ENCODE peak calls at places on chromosomes 3 and 15, in seven cellular contexts. J is left ventricle myocardium inferior; V is stimulated activated CD4-positive, alpha-beta T cell treated with anti-CD3 and anti-CD28 coated beads, TNF-alpha, amount 100 ng/mL, for 1 hour; E is cardiac fibroblast; P is activated CD4-positive, alpha-beta T cell treated with anti-CD3 and anti-CD28 coated beads, Interleukin-2, amount 50 U/mL, for 1 hour; I is left ventricle myocardium superior; W is Peyer's patch. R is an unnamed sample.

GRCh38 chr15:45048784-45049631 is 26.0 kb downstream of the SORD start:
- DNase-seq in W (peak; percentile 69), J (no peak), V (no peak), P (no peak), E (peak; percentile 87), I (no peak), R (no peak)

GRCh38 chr3:39147711-39148115 is 5.7 kb downstream of the CSRNP1 start:
- DNase-seq in P (peak; percentile 21), E (peak; percentile 69), V (no peak), W (peak; percentile 81), I (no peak), J (no peak), R (no peak)

GRCh38 chr3:87145553-87145952 is 81.6 kb upstream of the CHMP2B start:
- DNase-seq in J (no peak), V (no peak), E (peak; percentile 27), P (no peak), I (no peak), W (no peak), R (peak; percentile 14)

GRCh38 chr15:44545934-44546802 is 9.2 kb downstream of the EIF3J start:
- DNase-seq in W (no peak), P (no peak), E (no peak), V (no peak), J (no peak), I (no peak), R (no peak)

GRCh38 chr3:38755130-38755529 is 60.9 kb downstream of the SCN10A start:
- DNase-seq in W (no peak), I (no peak), P (no peak), E (peak; percentile 3), V (no peak), J (no peak), R (no peak)

GRCh38 chr15:57323806-57324589 is 52.3 kb upstream of the CGNL1 start:
- DNase-seq in W (peak; percentile 86), I (no peak), E (peak; percentile 18), J (peak; percentile 10), V (no peak), P (no peak), R (no peak)

GRCh38 chr3:167887096-167887495 is 151.6 kb downstream of the SERPINI1 start:
- DNase-seq in P (no peak), J (no peak), I (no peak), E (no peak), W (no peak), V (no peak), R (peak; percentile 23)

GRCh38 chr3:138941259-138941885 is 5.6 kb downstream of the FOXL2 start:
- DNase-seq in V (no peak), P (no peak), W (no peak), I (no peak), E (peak; percentile 62), J (no peak), R (peak; percentile 44)

GRCh38 chr15:42137461-42138261 is 18.8 kb downstream of the PLA2G4F start:
- DNase-seq in W (peak; percentile 31), J (no peak), P (no peak), I (no peak), V (no peak), E (peak; percentile 68), R (peak; percentile 48)

GRCh38 chr15:54820811-54821210 is 375.9 kb downstream of the RSL24D1 start:
- DNase-seq in W (no peak), I (no peak), J (no peak), V (no peak), E (no peak), P (no peak), R (no peak)

GRCh38 chr15:40844543-40844981 is 714 bp downstream of the SPINT1 start:
- DNase-seq in W (peak; percentile 56), V (peak; percentile 20), E (peak; percentile 15), I (peak; percentile 44), P (peak; percentile 31), J (peak; percentile 26), R (no peak)

GRCh38 chr15:77599899-77600298 is 32.8 kb downstream of the LINGO1 start:
- DNase-seq in E (peak; percentile 64), J (peak; percentile 43), P (no peak), V (no peak), W (peak; percentile 58), I (peak; percentile 62), R (peak; percentile 20)

GRCh38 chr3:158330820-158331219 is 220.9 kb downstream of the RSRC1 start:
- DNase-seq in I (no peak), V (no peak), P (no peak), J (no peak), E (no peak), W (no peak), R (no peak)

GRCh38 chr3:61768284-61769012 is 207.1 kb downstream of the PTPRG start:
- DNase-seq in W (no peak), V (no peak), E (no peak), J (no peak), I (no peak), P (no peak), R (no peak)

GRCh38 chr15:71496336-71496955 is 313.9 kb upstream of the NR2E3 start:
- DNase-seq in W (no peak), J (no peak), E (peak; percentile 49), P (no peak), I (no peak), V (no peak), R (no peak)

GRCh38 chr3:4417449-4417848 is 49.6 kb downstream of the SUMF1 start:
- DNase-seq in W (no peak), E (peak; percentile 80), P (no peak), I (no peak), J (no peak), V (no peak), R (no peak)

GRCh38 chr15:67855842-67856241 is 16.0 kb upstream of the RNU6-1 start:
- DNase-seq in I (no peak), W (no peak), E (no peak), V (no peak), P (no peak), J (no peak), R (no peak)

GRCh38 chr15:80999623-81000036 is 1.1 kb upstream of the TLNRD1 start:
- DNase-seq in W (peak; percentile 84), P (peak; percentile 33), V (peak; percentile 24), E (no peak), I (no peak), J (no peak), R (no peak)

GRCh38 chr3:159158801-159159200 is 356.9 kb downstream of the MFSD1 start:
- DNase-seq in J (no peak), P (no peak), E (no peak), W (no peak), I (no peak), V (no peak), R (no peak)

GRCh38 chr3:49659756-49660155 is 14.4 kb upstream of the APEH start:
- DNase-seq in P (no peak), I (no peak), W (no peak), J (no peak), V (no peak), E (no peak), R (no peak)

GRCh38 chr3:167913218-167913902 is 177.8 kb downstream of the SERPINI1 start:
- DNase-seq in I (no peak), P (no peak), W (no peak), J (no peak), V (no peak), E (peak; percentile 60), R (no peak)

GRCh38 chr3:32399030-32399620 is 7.5 kb downstream of the CMTM7 start:
- DNase-seq in W (no peak), E (peak; percentile 74), P (peak; percentile 34), J (no peak), V (no peak), I (no peak), R (peak; percentile 62)

GRCh38 chr3:32177702-32178198 is 60.7 kb upstream of the CMTM8 start:
- DNase-seq in E (peak; percentile 92), V (no peak), P (peak; percentile 39), I (no peak), J (no peak), W (peak; percentile 81), R (peak; percentile 88)

GRCh38 chr15:63157891-63158431 is 684 bp upstream of the RPS27L start:
- DNase-seq in I (no peak), J (peak; percentile 28), P (no peak), E (peak; percentile 86), W (peak; percentile 68), V (no peak), R (peak; percentile 70)

GRCh38 chr3:20107722-20108121 is 67.5 kb downstream of the KAT2B start:
- DNase-seq in J (no peak), W (no peak), P (no peak), E (no peak), V (no peak), I (no peak), R (no peak)

GRCh38 chr3:174958671-174959328 is 99.7 kb downstream of the NAALADL2 start:
- DNase-seq in W (no peak), J (no peak), P (no peak), E (peak; percentile 39), I (no peak), V (no peak), R (no peak)

GRCh38 chr3:126540342-126540849 is 16.4 kb downstream of the CHST13 start:
- DNase-seq in E (peak; percentile 87), P (no peak), W (peak; percentile 43), I (no peak), V (no peak), J (no peak), R (no peak)

GRCh38 chr3:12724794-12725193 is 34.3 kb downstream of the TMEM40 start:
- DNase-seq in V (no peak), P (no peak), W (no peak), J (no peak), E (no peak), I (no peak), R (no peak)

GRCh38 chr15:79459666-79460065 is 27.5 kb downstream of the MINAR1 start:
- DNase-seq in J (no peak), W (no peak), V (no peak), E (no peak), I (no peak), P (no peak), R (no peak)

GRCh38 chr15:70376031-70376928 is 278.6 kb upstream of the TLE3 start:
- DNase-seq in J (no peak), P (no peak), I (no peak), E (no peak), W (no peak), V (no peak), R (no peak)

GRCh38 chr3:8868996-8869395 is 94.3 kb downstream of the RAD18 start:
- DNase-seq in J (no peak), V (no peak), I (no peak), P (no peak), W (no peak), E (no peak), R (no peak)

GRCh38 chr15:64624242-64624641 is 151.1 kb downstream of the RBPMS2 start:
- DNase-seq in W (no peak), E (no peak), P (no peak), V (no peak), I (no peak), J (no peak), R (no peak)

R was measured in HepG2.